ENCODE peak calls at places on chromosomes 7 and 10, in four cellular contexts. One of them, this sample, is unnamed.

GRCh38 chr7:158541330-158542010 is 46.2 kb downstream of the PTPRN2 start:
- DNase-seq in ELF-1: no peak
- DNase-seq in activated CD4-positive, CD25-positive, alpha-beta regulatory T cell: no peak
- DNase-seq in anterior cingulate cortex: no peak
- DNase-seq in this sample: no peak

GRCh38 chr10:36313142-36313541 is 671.0 kb upstream of the FZD8 start:
- DNase-seq in anterior cingulate cortex: no peak
- DNase-seq in activated CD4-positive, CD25-positive, alpha-beta regulatory T cell: no peak
- DNase-seq in ELF-1: no peak
- DNase-seq in this sample: no peak

GRCh38 chr10:54613162-54613561 is 187.9 kb downstream of the PCDH15 start:
- DNase-seq in anterior cingulate cortex: no peak
- DNase-seq in activated CD4-positive, CD25-positive, alpha-beta regulatory T cell: no peak
- DNase-seq in ELF-1: no peak
- DNase-seq in this sample: no peak

GRCh38 chr7:48875300-48875916 is 48.9 kb upstream of the CDC14C start:
- DNase-seq in anterior cingulate cortex: no peak
- DNase-seq in activated CD4-positive, CD25-positive, alpha-beta regulatory T cell: no peak
- DNase-seq in ELF-1: peak
- DNase-seq in this sample: no peak

GRCh38 chr10:93917814-93918213 is 24.0 kb downstream of the SLC35G1 start:
- DNase-seq in ELF-1: no peak
- DNase-seq in activated CD4-positive, CD25-positive, alpha-beta regulatory T cell: no peak
- DNase-seq in anterior cingulate cortex: no peak
- DNase-seq in this sample: no peak

GRCh38 chr7:154794147-154794780 is 208.7 kb downstream of the PAXIP1 start:
- DNase-seq in activated CD4-positive, CD25-positive, alpha-beta regulatory T cell: no peak
- DNase-seq in ELF-1: peak
- DNase-seq in anterior cingulate cortex: no peak
- DNase-seq in this sample: no peak

GRCh38 chr7:68892211-68892610 is 706.1 kb upstream of the AUTS2 start:
- DNase-seq in activated CD4-positive, CD25-positive, alpha-beta regulatory T cell: no peak
- DNase-seq in ELF-1: peak
- DNase-seq in anterior cingulate cortex: no peak
- DNase-seq in this sample: no peak

GRCh38 chr10:30182191-30183075 is 123.0 kb upstream of the JCAD start:
- DNase-seq in activated CD4-positive, CD25-positive, alpha-beta regulatory T cell: no peak
- DNase-seq in ELF-1: peak
- DNase-seq in anterior cingulate cortex: no peak
- DNase-seq in this sample: no peak

GRCh38 chr10:14389981-14390590 is 59.4 kb upstream of the FRMD4A start:
- DNase-seq in anterior cingulate cortex: no peak
- DNase-seq in activated CD4-positive, CD25-positive, alpha-beta regulatory T cell: no peak
- DNase-seq in ELF-1: no peak
- DNase-seq in this sample: no peak

GRCh38 chr10:130499541-130499940 is 363.4 kb downstream of the GLRX3 start:
- DNase-seq in ELF-1: no peak
- DNase-seq in activated CD4-positive, CD25-positive, alpha-beta regulatory T cell: no peak
- DNase-seq in anterior cingulate cortex: no peak
- DNase-seq in this sample: no peak

GRCh38 chr10:120162471-120162870 is 269.9 kb downstream of the SEC23IP start:
- DNase-seq in activated CD4-positive, CD25-positive, alpha-beta regulatory T cell: no peak
- DNase-seq in ELF-1: no peak
- DNase-seq in anterior cingulate cortex: no peak
- DNase-seq in this sample: no peak

GRCh38 chr7:65846008-65846570 is 26.8 kb upstream of the VKORC1L1 start:
- DNase-seq in anterior cingulate cortex: no peak
- DNase-seq in ELF-1: no peak
- DNase-seq in activated CD4-positive, CD25-positive, alpha-beta regulatory T cell: no peak
- DNase-seq in this sample: no peak

GRCh38 chr10:89516149-89516832 is 19.1 kb downstream of the SLC16A12 start:
- DNase-seq in activated CD4-positive, CD25-positive, alpha-beta regulatory T cell: no peak
- DNase-seq in anterior cingulate cortex: no peak
- DNase-seq in ELF-1: peak
- DNase-seq in this sample: no peak

GRCh38 chr7:121797283-121798037 is 75.5 kb upstream of the PTPRZ1 start:
- DNase-seq in anterior cingulate cortex: no peak
- DNase-seq in activated CD4-positive, CD25-positive, alpha-beta regulatory T cell: no peak
- DNase-seq in ELF-1: no peak
- DNase-seq in this sample: no peak

GRCh38 chr10:77832243-77832642 is 94.3 kb downstream of the DLG5 start:
- DNase-seq in anterior cingulate cortex: no peak
- DNase-seq in ELF-1: peak
- DNase-seq in activated CD4-positive, CD25-positive, alpha-beta regulatory T cell: no peak
- DNase-seq in this sample: no peak

GRCh38 chr10:117223413-117224035 is 17.4 kb upstream of the SLC18A2 start:
- DNase-seq in ELF-1: no peak
- DNase-seq in activated CD4-positive, CD25-positive, alpha-beta regulatory T cell: no peak
- DNase-seq in anterior cingulate cortex: no peak
- DNase-seq in this sample: no peak

GRCh38 chr7:139482662-139483466 is 609 bp downstream of the KLRG2 start:
- DNase-seq in activated CD4-positive, CD25-positive, alpha-beta regulatory T cell: no peak
- DNase-seq in ELF-1: peak
- DNase-seq in anterior cingulate cortex: no peak
- DNase-seq in this sample: no peak

GRCh38 chr7:30976381-30976780 is 12.6 kb downstream of the GHRHR start:
- DNase-seq in activated CD4-positive, CD25-positive, alpha-beta regulatory T cell: no peak
- DNase-seq in ELF-1: no peak
- DNase-seq in anterior cingulate cortex: no peak
- DNase-seq in this sample: no peak

GRCh38 chr10:115093286-115093775 is at the start of gene ATRNL1:
- DNase-seq in ELF-1: peak
- DNase-seq in activated CD4-positive, CD25-positive, alpha-beta regulatory T cell: no peak
- DNase-seq in anterior cingulate cortex: peak
- DNase-seq in this sample: no peak

GRCh38 chr10:57968328-57969016 is 299.2 kb downstream of the IPMK start:
- DNase-seq in activated CD4-positive, CD25-positive, alpha-beta regulatory T cell: no peak
- DNase-seq in anterior cingulate cortex: no peak
- DNase-seq in ELF-1: no peak
- DNase-seq in this sample: no peak

GRCh38 chr7:77995717-77996116 is 197.1 kb downstream of the PHTF2 start:
- DNase-seq in anterior cingulate cortex: no peak
- DNase-seq in ELF-1: peak
- DNase-seq in activated CD4-positive, CD25-positive, alpha-beta regulatory T cell: no peak
- DNase-seq in this sample: no peak

GRCh38 chr10:78362406-78363022 is 328.9 kb downstream of the RPS24 start:
- DNase-seq in ELF-1: peak
- DNase-seq in activated CD4-positive, CD25-positive, alpha-beta regulatory T cell: no peak
- DNase-seq in anterior cingulate cortex: no peak
- DNase-seq in this sample: no peak

GRCh38 chr7:6360841-6361240 is 86.9 kb downstream of the DAGLB start:
- DNase-seq in activated CD4-positive, CD25-positive, alpha-beta regulatory T cell: no peak
- DNase-seq in anterior cingulate cortex: no peak
- DNase-seq in ELF-1: no peak
- DNase-seq in this sample: no peak

GRCh38 chr10:86520871-86521619 is 547 bp downstream of the WAPL start:
- DNase-seq in activated CD4-positive, CD25-positive, alpha-beta regulatory T cell: no peak
- DNase-seq in anterior cingulate cortex: peak
- DNase-seq in ELF-1: peak
- DNase-seq in this sample: no peak

GRCh38 chr10:34954142-34954541 is 136.0 kb downstream of the CUL2 start:
- DNase-seq in anterior cingulate cortex: no peak
- DNase-seq in ELF-1: peak
- DNase-seq in activated CD4-positive, CD25-positive, alpha-beta regulatory T cell: no peak
- DNase-seq in this sample: no peak

GRCh38 chr7:156845379-156846101 is 47.4 kb downstream of the LMBR1 start:
- DNase-seq in ELF-1: no peak
- DNase-seq in anterior cingulate cortex: no peak
- DNase-seq in activated CD4-positive, CD25-positive, alpha-beta regulatory T cell: no peak
- DNase-seq in this sample: no peak

GRCh38 chr7:107966701-107967100 is 36.3 kb downstream of the LAMB1 start:
- DNase-seq in activated CD4-positive, CD25-positive, alpha-beta regulatory T cell: no peak
- DNase-seq in ELF-1: peak
- DNase-seq in anterior cingulate cortex: no peak
- DNase-seq in this sample: no peak